ENCODE peak calls at places on chromosome 1, in five cellular contexts. H is activated T-cell treated with anti-CD3 and anti-CD28 coated beads for 24 hours; D is progenitor cell of endocrine pancreas; B is CD4-positive, alpha-beta memory T cell; Q is Right ventricle myocardium superior. I is an unnamed sample.

GRCh38 chr1:23619299-23620188 is 60.2 kb upstream of the ID3 start:
- DNase-seq in H (peak), D (peak), B (peak), Q (no peak), I (peak)

GRCh38 chr1:166839600-166840308 is 479 bp downstream of the POGK start:
- DNase-seq in H (peak), D (peak), B (peak), Q (peak), I (peak)

GRCh38 chr1:24316659-24317058 is 2.5 kb upstream of the GRHL3 start:
- DNase-seq in H (no peak), D (no peak), B (no peak), Q (no peak), I (no peak)

GRCh38 chr1:225862581-225862950 is 19.6 kb downstream of the TMEM63A start:
- DNase-seq in H (no peak), D (no peak), B (no peak), Q (peak), I (no peak)

GRCh38 chr1:195740862-195741261 is 867.4 kb downstream of the KCNT2 start:
- DNase-seq in H (no peak), D (no peak), B (no peak), Q (no peak), I (no peak)

GRCh38 chr1:217917277-217917887 is 286.2 kb downstream of the SPATA17 start:
- DNase-seq in H (no peak), D (no peak), B (no peak), Q (no peak), I (no peak)

GRCh38 chr1:109785446-109786106 is 21.9 kb upstream of the EPS8L3 start:
- DNase-seq in H (no peak), D (no peak), B (no peak), Q (peak), I (no peak)

GRCh38 chr1:48526045-48526714 is 54.2 kb upstream of the SPATA6 start:
- DNase-seq in H (no peak), D (no peak), B (no peak), Q (no peak), I (no peak)

I was measured in A172.